ENCODE peak calls at places on chromosome 3, in seven cellular contexts. One of them, this sample, is unnamed.

GRCh38 chr3:149589332-149589731 is 68.5 kb downstream of the WWTR1 start:
- DNase-seq in foreskin fibroblast: peak; percentile 84
- DNase-seq in left cardiac atrium: no peak
- DNase-seq in Kasumi-1: peak; percentile 39
- DNase-seq in iPS-NIHi11: no peak
- DNase-seq in endothelial cell: no peak
- DNase-seq in Daoy: peak; percentile 77
- DNase-seq in this sample: peak; percentile 50

GRCh38 chr3:160163259-160163878 is 61.9 kb upstream of the C3orf80 start:
- DNase-seq in foreskin fibroblast: peak; percentile 56
- DNase-seq in left cardiac atrium: no peak
- DNase-seq in Kasumi-1: peak; percentile 73
- DNase-seq in iPS-NIHi11: no peak
- DNase-seq in endothelial cell: no peak
- DNase-seq in Daoy: no peak
- DNase-seq in this sample: peak; percentile 46

GRCh38 chr3:100981546-100981945 is 11.7 kb downstream of the ABI3BP start:
- DNase-seq in foreskin fibroblast: no peak
- DNase-seq in left cardiac atrium: no peak
- DNase-seq in Kasumi-1: no peak
- DNase-seq in iPS-NIHi11: no peak
- DNase-seq in endothelial cell: no peak
- DNase-seq in Daoy: no peak
- DNase-seq in this sample: no peak

GRCh38 chr3:176939022-176939817 is 258.1 kb downstream of the TBL1XR1 start:
- DNase-seq in foreskin fibroblast: peak; percentile 84
- DNase-seq in left cardiac atrium: no peak
- DNase-seq in Kasumi-1: peak; percentile 85
- DNase-seq in iPS-NIHi11: peak; percentile 78
- DNase-seq in endothelial cell: peak; percentile 57
- DNase-seq in Daoy: peak; percentile 74
- DNase-seq in this sample: peak; percentile 74

GRCh38 chr3:56453027-56453426 is 15.2 kb downstream of the ERC2 start:
- DNase-seq in foreskin fibroblast: no peak
- DNase-seq in left cardiac atrium: no peak
- DNase-seq in Kasumi-1: no peak
- DNase-seq in iPS-NIHi11: no peak
- DNase-seq in endothelial cell: no peak
- DNase-seq in Daoy: no peak
- DNase-seq in this sample: no peak

GRCh38 chr3:3734881-3735280 is 64.3 kb upstream of the LRRN1 start:
- DNase-seq in foreskin fibroblast: no peak
- DNase-seq in left cardiac atrium: no peak
- DNase-seq in Kasumi-1: no peak
- DNase-seq in iPS-NIHi11: no peak
- DNase-seq in endothelial cell: no peak
- DNase-seq in Daoy: no peak
- DNase-seq in this sample: no peak

GRCh38 chr3:59728509-59728908 is 678.7 kb upstream of the CFAP20DC start:
- DNase-seq in foreskin fibroblast: no peak
- DNase-seq in left cardiac atrium: no peak
- DNase-seq in Kasumi-1: no peak
- DNase-seq in iPS-NIHi11: no peak
- DNase-seq in endothelial cell: no peak
- DNase-seq in Daoy: no peak
- DNase-seq in this sample: no peak

GRCh38 chr3:123419850-123420292 is 29.0 kb downstream of the ADCY5 start:
- DNase-seq in foreskin fibroblast: no peak
- DNase-seq in left cardiac atrium: peak; percentile 80
- DNase-seq in Kasumi-1: no peak
- DNase-seq in iPS-NIHi11: no peak
- DNase-seq in endothelial cell: no peak
- DNase-seq in Daoy: no peak
- DNase-seq in this sample: no peak

This sample was measured in HFFc6.